ENCODE peak calls at places on chromosomes 3 and 15, in six cellular contexts. L, Z, A, N, R and K are unnamed samples.

GRCh38 chr15:67089218-67090193 is 24.1 kb downstream of the SMAD3 start:
- DNase-seq in L (peak), Z (no peak), A (no peak), N (no peak), R (no peak), K (no peak)

GRCh38 chr15:68560501-68561113 is 18.2 kb upstream of the CORO2B start:
- DNase-seq in L (no peak), Z (peak), A (no peak), N (no peak), R (no peak), K (no peak)

GRCh38 chr3:10363935-10364334 is 43.0 kb upstream of the SEC13 start:
- DNase-seq in L (no peak), Z (no peak), A (no peak), N (no peak), R (no peak), K (no peak)

GRCh38 chr3:106029941-106030619 is 161.3 kb upstream of the CBLB start:
- DNase-seq in L (no peak), Z (no peak), A (peak), N (no peak), R (no peak), K (no peak)

GRCh38 chr3:100759162-100759561 is 49.9 kb downstream of the TFG start:
- DNase-seq in L (no peak), Z (no peak), A (no peak), N (no peak), R (no peak), K (no peak)

GRCh38 chr3:124780356-124780755 is 50.1 kb downstream of the UMPS start:
- DNase-seq in L (no peak), Z (no peak), A (no peak), N (no peak), R (no peak), K (no peak)

GRCh38 chr3:192819001-192819569 is 91.7 kb upstream of the FGF12 start:
- DNase-seq in L (peak), Z (no peak), A (no peak), N (peak), R (no peak), K (no peak)

GRCh38 chr15:88661041-88661765 is 22.4 kb downstream of the ISG20 start:
- DNase-seq in L (no peak), Z (no peak), A (no peak), N (no peak), R (no peak), K (no peak)

GRCh38 chr15:67595572-67595971 is 53.1 kb downstream of the MAP2K5 start:
- DNase-seq in L (no peak), Z (no peak), A (no peak), N (no peak), R (no peak), K (no peak)

GRCh38 chr15:50774450-50774849 is 8.9 kb upstream of the SPPL2A start:
- DNase-seq in L (no peak), Z (no peak), A (no peak), N (no peak), R (no peak), K (peak)

GRCh38 chr15:60408438-60409105 is 10.8 kb upstream of the ANXA2 start:
- DNase-seq in L (peak), Z (peak), A (no peak), N (no peak), R (no peak), K (peak)

GRCh38 chr15:26214290-26214689 is 351.2 kb upstream of the ATP10A start:
- DNase-seq in L (no peak), Z (no peak), A (no peak), N (no peak), R (no peak), K (no peak)

GRCh38 chr3:47273564-47273963 is 9.0 kb downstream of the KIF9 start:
- DNase-seq in L (no peak), Z (no peak), A (no peak), N (no peak), R (no peak), K (no peak)

GRCh38 chr15:52784799-52785671 is 5.1 kb downstream of the ONECUT1 start:
- DNase-seq in L (no peak), Z (no peak), A (no peak), N (no peak), R (no peak), K (no peak)

GRCh38 chr3:141279074-141279945 is 47.7 kb downstream of the PXYLP1 start:
- DNase-seq in L (no peak), Z (peak), A (no peak), N (no peak), R (no peak), K (peak)

GRCh38 chr15:67998599-67999122 is 55.5 kb upstream of the PIAS1 start:
- DNase-seq in L (peak), Z (no peak), A (peak), N (no peak), R (no peak), K (no peak)

GRCh38 chr15:90394074-90394473 is 6.0 kb downstream of the IQGAP1 start:
- DNase-seq in L (no peak), Z (no peak), A (no peak), N (no peak), R (no peak), K (no peak)

GRCh38 chr3:55519016-55519415 is 31.9 kb upstream of the WNT5A start:
- DNase-seq in L (no peak), Z (no peak), A (no peak), N (no peak), R (no peak), K (no peak)

GRCh38 chr3:167913218-167913902 is 177.8 kb downstream of the SERPINI1 start:
- DNase-seq in L (peak), Z (peak), A (no peak), N (no peak), R (no peak), K (no peak)

GRCh38 chr3:18559323-18559972 is 134.3 kb upstream of the SATB1 start:
- DNase-seq in L (no peak), Z (peak), A (no peak), N (no peak), R (peak), K (peak)

GRCh38 chr3:24503499-24504176 is 9.0 kb upstream of the THRB start:
- DNase-seq in L (no peak), Z (no peak), A (no peak), N (no peak), R (no peak), K (peak)

GRCh38 chr15:64915518-64916227 is 4.0 kb downstream of the ANKDD1A start:
- DNase-seq in L (no peak), Z (no peak), A (no peak), N (no peak), R (no peak), K (no peak)

GRCh38 chr15:73899197-73900128 is 26.1 kb downstream of the TBC1D21 start:
- DNase-seq in L (no peak), Z (no peak), A (no peak), N (no peak), R (no peak), K (no peak)

GRCh38 chr3:189324538-189325138 is 152.9 kb downstream of the TPRG1 start:
- DNase-seq in L (peak), Z (peak), A (peak), N (no peak), R (no peak), K (peak)

GRCh38 chr3:155418426-155418825 is 124.9 kb upstream of the STRIT1 start:
- DNase-seq in L (no peak), Z (no peak), A (no peak), N (no peak), R (no peak), K (no peak)

GRCh38 chr15:29470794-29471193 is 201.2 kb upstream of the NSMCE3 start:
- DNase-seq in L (no peak), Z (no peak), A (no peak), N (no peak), R (no peak), K (no peak)

GRCh38 chr3:13748500-13748899 is 131.4 kb downstream of the WNT7A start:
- DNase-seq in L (no peak), Z (no peak), A (no peak), N (no peak), R (no peak), K (no peak)

GRCh38 chr3:115381573-115381912 is 234.5 kb upstream of the ZBTB20 start:
- DNase-seq in L (no peak), Z (no peak), A (no peak), N (no peak), R (no peak), K (no peak)

GRCh38 chr3:125349556-125350165 is 25.5 kb downstream of the ZNF148 start:
- DNase-seq in L (no peak), Z (no peak), A (no peak), N (no peak), R (no peak), K (no peak)

GRCh38 chr3:127779747-127780146 is 42.6 kb downstream of the MGLL start:
- DNase-seq in L (no peak), Z (no peak), A (no peak), N (no peak), R (no peak), K (no peak)

GRCh38 chr3:23325466-23326065 is 122.4 kb downstream of the UBE2E2 start:
- DNase-seq in L (peak), Z (peak), A (no peak), N (no peak), R (no peak), K (no peak)

GRCh38 chr3:131306242-131306641 is 75.3 kb upstream of the NUDT16 start:
- DNase-seq in L (no peak), Z (no peak), A (no peak), N (no peak), R (no peak), K (no peak)

GRCh38 chr3:100647673-100648072 is 38.3 kb downstream of the ADGRG7 start:
- DNase-seq in L (peak), Z (no peak), A (no peak), N (no peak), R (no peak), K (no peak)

GRCh38 chr15:86591994-86592746 is 512.5 kb downstream of the AGBL1 start:
- DNase-seq in L (no peak), Z (no peak), A (no peak), N (no peak), R (no peak), K (no peak)